ENCODE peak calls at places on chromosomes 4 and X, in ten cellular contexts. Z is nucleus accumbens; H is NCI-H510A treated with DMSO at 0.1 percent for 48 hours; W is COR-L47; K is ACHN; G is retina; B is nephron progenitor cell; O is NCI-H2081; F is activated CD4-positive, alpha-beta T cell treated with anti-CD3 and anti-CD28 coated beads, Interleukin-2, amount 50 U/mL, for 24 hours; U is NCI-H1092 treated with DMSO at 0.1 percent for 48 hours. X is an unnamed sample.

GRCh38 chrX:151753313-151754041 is 18.9 kb downstream of the CNGA2 start:
- DNase-seq in F (no peak), Z (no peak), W (no peak), G (peak), H (no peak), K (peak), U (peak), B (peak), O (peak), X (peak)

GRCh38 chr4:53459548-53459947 is 82.1 kb downstream of the FIP1L1 start:
- DNase-seq in K (peak), F (no peak), U (no peak), B (no peak), O (no peak), W (no peak), Z (no peak), G (no peak), H (peak), X (peak)

GRCh38 chrX:12441376-12442128 is 303.3 kb downstream of the FRMPD4 start:
- DNase-seq in K (no peak), O (peak), U (no peak), B (no peak), F (no peak), G (no peak), W (peak), Z (no peak), H (no peak), X (no peak)

GRCh38 chrX:17160971-17161370 is 214.0 kb upstream of the NHS start:
- DNase-seq in K (no peak), Z (no peak), G (no peak), H (no peak), O (peak), U (no peak), B (no peak), F (no peak), W (no peak), X (no peak)

GRCh38 chr4:153759407-153760226 is at the start of gene RNF175:
- DNase-seq in Z (no peak), F (no peak), G (peak), O (peak), H (peak), K (peak), B (peak), U (no peak), W (no peak), X (peak)

GRCh38 chr4:113474017-113474416 is 287.5 kb downstream of the CAMK2D start:
- DNase-seq in B (no peak), G (no peak), K (no peak), U (no peak), H (no peak), W (no peak), O (no peak), Z (no peak), F (no peak), X (no peak)

GRCh38 chr4:150510176-150510875 is 71.6 kb upstream of the MAB21L2 start:
- DNase-seq in K (no peak), O (no peak), W (no peak), Z (no peak), H (no peak), G (no peak), B (no peak), U (no peak), F (no peak), X (no peak)

GRCh38 chr4:113423631-113424030 is 337.9 kb downstream of the CAMK2D start:
- DNase-seq in B (no peak), G (no peak), W (no peak), K (no peak), U (no peak), Z (no peak), H (no peak), F (no peak), O (no peak), X (no peak)

GRCh38 chrX:56366901-56367300 is 134.7 kb downstream of the KLF8 start:
- DNase-seq in H (no peak), U (no peak), G (no peak), W (no peak), B (no peak), K (no peak), Z (no peak), F (no peak), O (no peak), X (peak)

GRCh38 chr4:39042365-39042764 is 10.2 kb upstream of the TMEM156 start:
- DNase-seq in G (no peak), B (no peak), O (no peak), U (no peak), Z (no peak), W (no peak), F (no peak), H (no peak), K (no peak), X (no peak)

GRCh38 chr4:82519776-82520175 is 42.0 kb downstream of the TMEM150C start:
- DNase-seq in W (no peak), H (no peak), U (no peak), G (no peak), K (no peak), F (no peak), B (no peak), Z (no peak), O (no peak), X (no peak)

GRCh38 chr4:13483142-13484044 is 747 bp downstream of the RAB28 start:
- DNase-seq in F (peak), H (peak), W (peak), U (peak), K (peak), O (peak), Z (peak), G (peak), B (peak), X (peak)

GRCh38 chr4:120760047-120760446 is 162.5 kb downstream of the PRDM5 start:
- DNase-seq in Z (no peak), F (no peak), K (no peak), H (no peak), G (no peak), U (no peak), W (no peak), B (no peak), O (no peak), X (no peak)

GRCh38 chrX:42686706-42687105 is 91.3 kb downstream of the PPP1R2C start:
- DNase-seq in H (no peak), O (no peak), F (no peak), B (no peak), W (no peak), K (no peak), U (no peak), G (no peak), Z (no peak), X (no peak)

GRCh38 chr4:83757121-83757621 is 221.3 kb downstream of the GPAT3 start:
- DNase-seq in F (no peak), W (no peak), U (no peak), O (no peak), K (no peak), B (no peak), H (no peak), G (no peak), Z (no peak), X (peak)